ENCODE peak calls at places on chromosome 21, in nine cellular contexts. O is choroid plexus epithelial cell, C is GM12865, E is MM.1S, J is fibroblast of lung, Q is left ventricle myocardium inferior, N is heart right ventricle, M is stomach, L is ovary. G is an unnamed sample.

GRCh38 chr21:40575983-40576382 is 271.0 kb downstream of the DSCAM start:
- DNase-seq in O (no peak), M (no peak), C (no peak), Q (no peak), J (no peak), E (no peak), L (no peak), N (no peak), G (no peak)

GRCh38 chr21:17514124-17514481 is 1.3 kb downstream of the CXADR start:
- DNase-seq in C (no peak), L (no peak), O (peak; percentile 49), E (no peak), J (no peak), M (no peak), Q (no peak), N (no peak), G (peak; percentile 67)

GRCh38 chr21:44779417-44780139 is 22.0 kb downstream of the UBE2G2 start:
- DNase-seq in C (no peak), Q (no peak), O (no peak), L (no peak), N (no peak), M (no peak), E (no peak), J (no peak), G (no peak)

GRCh38 chr21:22791986-22792560 is 1793.9 kb downstream of the NCAM2 start:
- DNase-seq in C (peak; percentile 42), E (peak; percentile 49), M (no peak), J (peak; percentile 65), O (peak; percentile 77), N (no peak), Q (no peak), L (no peak), G (peak; percentile 50)

GRCh38 chr21:38787461-38788274 is 18.1 kb upstream of the ETS2 start:
- DNase-seq in C (peak; percentile 66), N (no peak), E (no peak), M (peak; percentile 75), O (peak; percentile 66), J (peak; percentile 58), Q (no peak), L (no peak), G (peak; percentile 96)

GRCh38 chr21:30676737-30677136 is 34.1 kb downstream of the KRTAP20-3 start:
- DNase-seq in E (no peak), M (no peak), N (no peak), J (no peak), L (no peak), C (no peak), Q (no peak), O (no peak), G (peak; percentile 2)

GRCh38 chr21:17402885-17403477 is 109.9 kb upstream of the CXADR start:
- DNase-seq in L (no peak), E (no peak), Q (no peak), N (no peak), C (no peak), J (peak; percentile 63), M (no peak), O (peak; percentile 84), G (no peak)

GRCh38 chr21:35046880-35047229 is 2.2 kb downstream of the RUNX1 start:
- DNase-seq in N (peak; percentile 18), J (no peak), Q (no peak), L (no peak), C (no peak), O (peak; percentile 72), E (no peak), M (no peak), G (no peak)

DNA sequence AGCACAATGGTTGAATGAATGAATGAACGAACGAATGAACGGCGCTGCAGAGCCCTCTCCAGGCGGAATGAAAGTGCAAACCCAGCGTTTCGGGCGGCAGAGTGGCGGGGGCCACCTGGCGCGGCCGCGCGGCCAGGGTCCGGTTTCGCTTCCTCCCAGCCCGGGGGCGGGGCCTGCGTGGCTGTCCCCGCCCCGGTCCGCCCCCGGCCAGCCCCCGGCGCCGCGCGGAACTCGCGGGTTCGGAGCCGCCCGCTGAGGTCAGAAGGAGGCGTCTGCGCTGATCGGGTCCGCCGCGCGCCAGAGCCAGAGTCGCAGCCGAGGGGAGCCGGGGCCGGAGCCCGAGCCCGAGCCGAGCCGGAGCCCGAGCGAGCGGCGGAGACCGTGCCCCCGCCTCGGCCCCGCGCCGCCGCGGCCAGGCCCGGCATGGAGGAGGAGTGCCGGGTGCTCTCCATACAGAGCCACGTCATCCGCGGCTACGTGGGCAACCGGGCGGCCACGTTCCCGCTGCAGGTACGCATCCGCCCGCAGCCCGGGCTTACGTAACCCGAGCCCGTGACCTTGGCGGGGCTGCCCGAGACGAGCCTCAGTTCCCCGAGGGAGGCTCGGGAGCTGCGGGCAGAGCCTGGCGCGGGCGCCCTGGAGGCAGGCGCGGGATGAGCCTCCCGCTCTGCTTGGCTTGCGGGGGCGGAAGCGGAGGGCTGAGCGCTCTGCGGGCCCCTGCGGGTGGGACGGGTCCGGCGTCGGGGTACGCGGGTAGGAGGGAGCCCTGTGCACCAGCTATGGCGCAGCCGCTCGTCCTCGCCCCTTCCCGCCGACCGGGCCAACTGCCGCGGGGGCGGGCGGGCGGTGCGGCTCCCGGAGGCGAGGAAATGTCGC is at the start of gene PDXK:
- DNase-seq in M (peak; percentile 92), E (peak; percentile 97), L (peak; percentile 87), N (peak; percentile 89), C (peak; percentile 94), J (peak; percentile 74), O (peak; percentile 86), Q (peak; percentile 88), G (peak; percentile 89)
- TF ChIP-seq CTCF in M (no peak), E (peak; percentile 23), L (no peak), N (no peak), C (peak; percentile 6), J (peak; percentile 5), O (peak; percentile 12), Q (no peak), G (no peak)

GRCh38 chr21:41763398-41763931 is 3.4 kb downstream of the RIPK4 start:
- DNase-seq in O (no peak), M (no peak), N (no peak), J (no peak), C (no peak), Q (peak; percentile 5), E (no peak), L (no peak), G (peak; percentile 93)

GRCh38 chr21:41763996-41764395 is 2.9 kb downstream of the RIPK4 start:
- DNase-seq in Q (no peak), N (no peak), L (no peak), M (no peak), C (no peak), J (no peak), E (no peak), O (no peak), G (no peak)

GRCh38 chr21:41761211-41762181 is 5.4 kb downstream of the RIPK4 start:
- DNase-seq in N (peak; percentile 57), E (no peak), O (no peak), L (no peak), C (no peak), Q (peak; percentile 54), M (peak; percentile 77), J (no peak), G (peak; percentile 57)

GRCh38 chr21:41762753-41763152 is 4.1 kb downstream of the RIPK4 start:
- DNase-seq in L (no peak), C (no peak), J (no peak), N (no peak), M (no peak), E (no peak), Q (no peak), O (no peak), G (no peak)

DNA sequence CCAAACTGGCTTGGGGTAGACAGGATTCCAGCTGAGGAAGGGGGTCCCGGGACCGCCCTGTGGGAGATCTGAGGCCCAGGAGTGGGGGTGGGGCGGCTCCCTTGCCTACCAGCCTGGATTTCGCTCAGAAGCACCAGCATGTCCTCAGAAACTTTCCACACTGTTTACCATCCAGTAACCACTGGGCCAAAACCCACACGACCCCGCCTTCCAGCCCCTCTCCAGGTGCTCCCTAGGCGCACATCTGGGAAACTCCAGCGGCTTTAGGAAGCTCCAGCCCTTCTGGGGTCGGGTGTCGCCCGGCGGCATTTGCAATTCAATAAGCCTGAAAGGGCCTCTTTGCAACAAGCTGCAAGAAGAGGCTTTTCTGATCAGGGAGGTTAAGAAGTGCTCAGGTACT is 4.6 kb downstream of the RIPK4 start:
- DNase-seq in J (no peak), C (no peak), N (no peak), E (no peak), M (no peak), Q (no peak), L (no peak), O (no peak), G (no peak)
- H3K4me3 ChIP-seq in J (no peak overlapping the region), C (no peak overlapping the region), N (no peak overlapping the region), E (no peak overlapping the region), M (no peak overlapping the region), Q (peak overlapping the region; percentile 57), L (no peak overlapping the region), O (no peak overlapping the region), G (peak overlapping the region; percentile 89)

GRCh38 chr21:25508364-25508763 is 98.9 kb downstream of the MRPL39 start:
- DNase-seq in N (no peak), J (no peak), O (no peak), Q (no peak), E (no peak), L (no peak), C (no peak), M (no peak), G (no peak)

GRCh38 chr21:25506887-25507286 is 100.4 kb downstream of the MRPL39 start:
- DNase-seq in N (no peak), L (no peak), E (no peak), Q (no peak), M (no peak), C (no peak), O (peak; percentile 70), J (peak; percentile 87), G (peak; percentile 65)

GRCh38 chr21:25509862-25510261 is 97.4 kb downstream of the MRPL39 start:
- DNase-seq in Q (no peak), O (no peak), L (no peak), J (no peak), M (no peak), C (peak; percentile 82), N (no peak), E (no peak), G (no peak)

GRCh38 chr21:25506268-25506667 is 101.0 kb downstream of the MRPL39 start:
- DNase-seq in M (no peak), J (no peak), O (no peak), L (no peak), E (no peak), Q (no peak), N (no peak), C (no peak), G (no peak)

DNA sequence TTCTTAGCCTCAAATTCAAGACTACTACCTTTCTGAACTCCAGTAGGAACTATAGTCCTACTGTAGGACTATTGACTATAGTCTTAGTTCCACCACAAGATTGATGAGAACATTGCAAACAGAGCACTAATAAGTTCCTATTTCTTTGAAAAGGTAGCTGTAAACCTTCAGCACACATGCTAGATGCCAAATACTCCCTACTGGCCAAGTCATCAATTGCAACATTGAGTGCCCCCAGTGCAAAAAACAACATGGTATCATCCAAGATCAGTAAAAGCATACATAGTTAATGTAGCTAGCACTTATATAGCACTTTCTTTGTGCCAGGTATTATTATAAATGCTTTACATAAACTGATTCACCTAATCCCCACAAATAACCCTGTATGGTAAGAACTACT is 99.8 kb downstream of the MRPL39 start:
- DNase-seq in L (no peak), C (peak; percentile 74), Q (no peak), E (no peak), M (no peak), J (no peak), O (peak; percentile 39), N (no peak), G (peak; percentile 17)
- TF ChIP-seq CTCF in L (no peak), C (peak; percentile 52), Q (no peak), E (no peak), M (no peak), J (peak; percentile 10), O (peak; percentile 37), N (no peak), G (peak; percentile 12)

GRCh38 chr21:16193758-16194606 is 464.2 kb downstream of the USP25 start:
- DNase-seq in L (peak; percentile 71), M (peak; percentile 31), C (peak; percentile 2), Q (peak; percentile 58), E (peak; percentile 82), N (peak; percentile 48), O (peak; percentile 93), J (peak; percentile 87), G (peak; percentile 83)

GRCh38 chr21:16195476-16195875 is 465.7 kb downstream of the USP25 start:
- DNase-seq in C (no peak), M (no peak), O (peak; percentile 88), L (no peak), J (peak; percentile 86), N (no peak), Q (no peak), E (peak; percentile 57), G (peak; percentile 51)

GRCh38 chr21:16194851-16195251 is 465.1 kb downstream of the USP25 start:
- DNase-seq in M (no peak), Q (no peak), O (peak; percentile 57), L (no peak), E (peak; percentile 44), C (no peak), J (peak; percentile 53), N (no peak), G (peak; percentile 23)

GRCh38 chr21:16196521-16197208 is 466.9 kb downstream of the USP25 start:
- DNase-seq in E (no peak), N (no peak), J (peak; percentile 36), C (no peak), M (no peak), O (peak; percentile 60), Q (no peak), L (no peak), G (no peak)

DNA sequence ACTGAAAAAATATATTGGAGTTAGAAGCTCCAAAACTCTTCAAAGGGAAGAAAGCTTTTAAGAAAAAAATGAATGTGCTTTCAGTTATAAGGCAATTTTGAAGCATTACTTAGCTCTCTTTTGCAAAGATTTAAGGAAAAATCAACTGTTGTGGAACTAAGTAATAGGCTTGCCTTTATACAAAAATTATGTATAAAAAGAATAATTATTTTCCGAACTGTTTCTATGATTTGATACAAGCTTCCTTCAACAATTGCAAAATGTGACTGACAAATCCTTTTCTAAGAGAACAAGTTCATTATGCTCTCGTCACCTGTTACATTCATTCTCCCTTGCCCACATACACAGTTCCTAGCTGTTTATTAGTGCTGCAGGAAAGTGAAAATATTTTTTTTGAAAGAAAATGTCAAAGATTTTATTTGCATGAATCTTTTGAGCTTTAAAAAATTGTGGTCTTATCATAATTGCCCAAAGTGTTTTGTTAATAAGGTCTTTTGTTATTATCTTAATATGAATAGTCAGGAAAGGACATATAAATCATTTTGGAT is 466.2 kb downstream of the USP25 start:
- DNase-seq in L (no peak), J (peak; percentile 27), Q (no peak), C (no peak), M (no peak), E (peak; percentile 14), N (no peak), O (peak; percentile 40), G (peak; percentile 15)
- H3K4me3 ChIP-seq in L (peak overlapping the region; percentile 46), J (peak overlapping the region; percentile 63), Q (peak overlapping the region; percentile 68), C (no peak overlapping the region), M (peak overlapping the region; percentile 37), E (peak overlapping the region; percentile 66), N (peak overlapping the region; percentile 59), O (peak overlapping the region; percentile 56), G (peak overlapping the region; percentile 53)